ENCODE peak calls at places on chromosomes 2 and 18, in nine cellular contexts. W is head of caudate nucleus; C is activated CD4-positive, alpha-beta T cell treated with anti-CD3 and anti-CD28 coated beads, Interleukin-2, amount 10 ng/mL, durations not matched to agents 7 days and 5 days; F is NCI-H1048; D is NCI-H2081; G is epithelial cell of esophagus; B is activated gamma-delta T cell treated with Interleukin-2 at 50 U/mL for 16 hours; H is GM12865; P is AML-193. N is an unnamed sample.

GRCh38 chr2:74371421-74371820 is 8.7 kb downstream of the DCTN1 start:
- DNase-seq in W (no peak), C (no peak), F (no peak), D (no peak), G (no peak), B (no peak), H (no peak), P (no peak), N (no peak)

GRCh38 chr2:59223737-59224136 is 982.6 kb upstream of the FANCL start:
- DNase-seq in W (no peak), C (no peak), F (no peak), D (no peak), G (no peak), B (no peak), H (no peak), P (no peak), N (no peak)

GRCh38 chr2:215880970-215881369 is 132.4 kb downstream of the MREG start:
- DNase-seq in W (no peak), C (no peak), F (no peak), D (no peak), G (no peak), B (no peak), H (peak), P (no peak), N (no peak)

GRCh38 chr2:223526106-223526505 is 76.1 kb downstream of the SCG2 start:
- DNase-seq in W (no peak), C (no peak), F (no peak), D (no peak), G (peak), B (no peak), H (no peak), P (no peak), N (no peak)

GRCh38 chr2:68556384-68556783 is 87.0 kb upstream of the PROKR1 start:
- DNase-seq in W (no peak), C (no peak), F (no peak), D (no peak), G (peak), B (no peak), H (no peak), P (no peak), N (no peak)

GRCh38 chr2:196170681-196171247 is 614 bp downstream of the STK17B start:
- DNase-seq in W (peak), C (peak), F (no peak), D (no peak), G (peak), B (peak), H (peak), P (no peak), N (no peak)

GRCh38 chr18:49646864-49647263 is 85.0 kb downstream of the LIPG start:
- DNase-seq in W (no peak), C (no peak), F (no peak), D (no peak), G (no peak), B (no peak), H (no peak), P (no peak), N (no peak)

GRCh38 chr18:60892855-60893254 is 440.4 kb upstream of the CDH20 start:
- DNase-seq in W (no peak), C (no peak), F (no peak), D (no peak), G (peak), B (no peak), H (no peak), P (no peak), N (no peak)

GRCh38 chr18:9825571-9826073 is 60.2 kb upstream of the TXNDC2 start:
- DNase-seq in W (no peak), C (no peak), F (no peak), D (no peak), G (peak), B (no peak), H (no peak), P (peak), N (no peak)

GRCh38 chr2:137802038-137802437 is 162.2 kb upstream of the HNMT start:
- DNase-seq in W (no peak), C (no peak), F (no peak), D (no peak), G (no peak), B (no peak), H (no peak), P (no peak), N (no peak)

GRCh38 chr18:10660485-10660884 is 134.7 kb downstream of the NAPG start:
- DNase-seq in W (no peak), C (no peak), F (no peak), D (no peak), G (no peak), B (no peak), H (no peak), P (no peak), N (no peak)

GRCh38 chr2:118644190-118644589 is 203.3 kb downstream of the EN1 start:
- DNase-seq in W (no peak), C (no peak), F (no peak), D (no peak), G (no peak), B (no peak), H (no peak), P (no peak), N (no peak)

GRCh38 chr18:2978626-2979025 is 34.3 kb downstream of the LPIN2 start:
- DNase-seq in W (no peak), C (no peak), F (no peak), D (no peak), G (peak), B (peak), H (no peak), P (no peak), N (no peak)

GRCh38 chr2:227939271-227940027 is 68.0 kb downstream of the DAW1 start:
- DNase-seq in W (peak), C (no peak), F (no peak), D (peak), G (peak), B (no peak), H (peak), P (peak), N (no peak)

GRCh38 chr18:26977791-26978190 is 112.3 kb upstream of the AQP4 start:
- DNase-seq in W (no peak), C (no peak), F (no peak), D (no peak), G (no peak), B (no peak), H (no peak), P (no peak), N (no peak)

GRCh38 chr2:27721335-27721734 is 50.2 kb upstream of the MRPL33 start:
- DNase-seq in W (no peak), C (no peak), F (no peak), D (no peak), G (no peak), B (no peak), H (no peak), P (no peak), N (no peak)

GRCh38 chr2:20585710-20586378 is 65.1 kb downstream of the HS1BP3 start:
- DNase-seq in W (no peak), C (no peak), F (no peak), D (no peak), G (no peak), B (no peak), H (no peak), P (no peak), N (no peak)

GRCh38 chr18:63994783-63995399 is 25.0 kb downstream of the SERPINB8 start:
- DNase-seq in W (peak), C (peak), F (peak), D (no peak), G (peak), B (peak), H (peak), P (peak), N (peak)

GRCh38 chr2:20012282-20013060 is at the start of gene MATN3:
- DNase-seq in W (no peak), C (no peak), F (no peak), D (no peak), G (peak), B (no peak), H (no peak), P (no peak), N (no peak)

GRCh38 chr2:96090527-96090926 is 25.8 kb downstream of the ADRA2B start:
- DNase-seq in W (no peak), C (peak), F (no peak), D (no peak), G (no peak), B (no peak), H (no peak), P (no peak), N (no peak)

GRCh38 chr18:63438181-63438580 is 15.9 kb upstream of the VPS4B start:
- DNase-seq in W (no peak), C (no peak), F (no peak), D (no peak), G (no peak), B (no peak), H (no peak), P (no peak), N (no peak)

GRCh38 chr18:10398571-10398970 is 55.9 kb upstream of the APCDD1 start:
- DNase-seq in W (no peak), C (no peak), F (no peak), D (no peak), G (no peak), B (no peak), H (no peak), P (no peak), N (no peak)

GRCh38 chr2:24552836-24553235 is 61.8 kb downstream of the NCOA1 start:
- DNase-seq in W (no peak), C (no peak), F (no peak), D (no peak), G (no peak), B (no peak), H (no peak), P (no peak), N (no peak)

GRCh38 chr2:136393515-136393914 is 275.6 kb upstream of the CXCR4 start:
- DNase-seq in W (no peak), C (no peak), F (no peak), D (no peak), G (no peak), B (no peak), H (no peak), P (no peak), N (no peak)

GRCh38 chr18:9901377-9901776 is 12.4 kb upstream of the VAPA start:
- DNase-seq in W (no peak), C (no peak), F (no peak), D (peak), G (no peak), B (no peak), H (no peak), P (no peak), N (no peak)

GRCh38 chr18:2854871-2855270 is 8.1 kb downstream of the EMILIN2 start:
- DNase-seq in W (no peak), C (no peak), F (no peak), D (no peak), G (no peak), B (no peak), H (no peak), P (no peak), N (no peak)

GRCh38 chr2:170031288-170031687 is 146.7 kb upstream of the MYO3B start:
- DNase-seq in W (no peak), C (no peak), F (no peak), D (no peak), G (no peak), B (no peak), H (no peak), P (no peak), N (no peak)

GRCh38 chr2:18752022-18752493 is 162.7 kb upstream of the NT5C1B start:
- DNase-seq in W (no peak), C (no peak), F (no peak), D (no peak), G (no peak), B (no peak), H (no peak), P (no peak), N (no peak)

GRCh38 chr18:57803119-57803969 is at the start of gene ATP8B1:
- DNase-seq in W (no peak), C (no peak), F (peak), D (peak), G (peak), B (no peak), H (peak), P (no peak), N (no peak)

GRCh38 chr2:47767880-47768609 is 14.9 kb upstream of the MSH6 start:
- DNase-seq in W (peak), C (peak), F (no peak), D (peak), G (peak), B (peak), H (peak), P (peak), N (peak)

GRCh38 chr2:157611110-157611509 is 17.6 kb downstream of the ACVR1C start:
- DNase-seq in W (no peak), C (no peak), F (no peak), D (no peak), G (no peak), B (no peak), H (no peak), P (no peak), N (no peak)

GRCh38 chr2:160343404-160343803 is 143.3 kb upstream of the ITGB6 start:
- DNase-seq in W (no peak), C (no peak), F (no peak), D (no peak), G (no peak), B (no peak), H (no peak), P (no peak), N (no peak)